ENCODE peak calls at places on chromosome 21, in five cellular contexts. P is GM12864, R is endothelial cell of umbilical vein, Z is dorsolateral prefrontal cortex, C is IMR-90. T is an unnamed sample.

GRCh38 chr21:29181799-29182470 is 51.5 kb downstream of the MAP3K7CL start:
- DNase-seq in P (no peak), R (peak), Z (no peak), C (peak), T (no peak)

GRCh38 chr21:15222711-15223110 is 157.9 kb upstream of the NRIP1 start:
- DNase-seq in P (no peak), R (no peak), Z (no peak), C (no peak), T (no peak)

GRCh38 chr21:28540514-28540913 is 452.2 kb downstream of the LTN1 start:
- DNase-seq in P (no peak), R (peak), Z (no peak), C (peak), T (no peak)

GRCh38 chr21:34530264-34530663 is 18.3 kb upstream of the KCNE1 start:
- DNase-seq in P (no peak), R (no peak), Z (no peak), C (peak), T (no peak)

GRCh38 chr21:35227774-35228173 is 178.7 kb upstream of the RUNX1 start:
- DNase-seq in P (peak), R (no peak), Z (no peak), C (no peak), T (no peak)

GRCh38 chr21:34579411-34579810 is 35.5 kb downstream of the RCAN1 start:
- DNase-seq in P (peak), R (no peak), Z (no peak), C (peak), T (no peak)

GRCh38 chr21:35643176-35643575 is 417.1 kb downstream of the SETD4 start:
- DNase-seq in P (no peak), R (peak), Z (no peak), C (peak), T (peak)

GRCh38 chr21:33839167-33839716 is 76.4 kb downstream of the ATP5PO start:
- DNase-seq in P (no peak), R (no peak), Z (no peak), C (no peak), T (no peak)

GRCh38 chr21:15031790-15032357 is 32.9 kb downstream of the NRIP1 start:
- DNase-seq in P (no peak), R (no peak), Z (no peak), C (peak), T (no peak)

GRCh38 chr21:28543975-28544374 is 448.7 kb downstream of the LTN1 start:
- DNase-seq in P (no peak), R (no peak), Z (no peak), C (no peak), T (no peak)

GRCh38 chr21:26846036-26846931 is 1.1 kb upstream of the ADAMTS1 start:
- DNase-seq in P (no peak), R (peak), Z (peak), C (peak), T (no peak)
- TF ChIP-seq CTCF in P (no peak), R (peak), Z (no peak), C (peak), T (peak)

DNA sequence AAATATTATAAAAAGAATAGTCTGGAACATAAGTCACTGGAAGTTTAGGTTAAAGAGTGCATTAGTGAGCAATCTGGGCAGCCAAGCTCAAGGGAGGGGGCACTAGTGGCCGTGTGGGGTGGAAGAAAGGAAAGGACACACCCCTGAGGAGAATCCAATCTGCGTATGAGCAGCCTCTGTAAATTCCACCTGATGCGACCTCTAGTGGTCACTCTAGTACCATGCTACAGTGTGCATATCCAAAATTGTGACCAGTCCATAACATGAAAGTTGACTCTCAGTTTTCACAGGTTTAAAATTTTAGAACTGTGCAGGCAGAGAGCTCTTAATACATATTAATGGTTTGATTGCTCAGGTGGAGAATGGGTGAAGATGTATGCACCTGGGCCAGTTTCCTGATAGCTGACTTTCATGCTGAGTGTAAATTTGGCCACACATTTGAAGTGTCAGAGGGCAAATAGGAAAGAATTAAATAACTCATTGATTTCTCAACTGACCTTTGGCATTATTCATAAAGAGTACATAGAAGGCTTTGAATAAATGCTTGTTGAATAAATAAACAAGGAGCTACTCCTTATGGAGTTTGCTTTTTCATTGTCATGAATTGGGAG is 105.9 kb upstream of the C21orf91 start:
- DNase-seq in P (peak), R (peak), Z (no peak), C (peak), T (no peak)
- TF ChIP-seq CTCF in P (peak), R (peak), Z (peak), C (peak), T (peak)

GRCh38 chr21:42289926-42290325 is 25.3 kb downstream of the TFF3 start:
- DNase-seq in P (no peak), R (no peak), Z (no peak), C (no peak), T (no peak)
- TF ChIP-seq CTCF in P (no peak), R (no peak), Z (no peak), C (no peak), T (no peak)

GRCh38 chr21:16454371-16454770 is 724.6 kb downstream of the USP25 start:
- DNase-seq in P (no peak), R (peak), Z (no peak), C (no peak), T (no peak)
- TF ChIP-seq CTCF in P (no peak), R (no peak), Z (peak), C (no peak), T (no peak)

DNA sequence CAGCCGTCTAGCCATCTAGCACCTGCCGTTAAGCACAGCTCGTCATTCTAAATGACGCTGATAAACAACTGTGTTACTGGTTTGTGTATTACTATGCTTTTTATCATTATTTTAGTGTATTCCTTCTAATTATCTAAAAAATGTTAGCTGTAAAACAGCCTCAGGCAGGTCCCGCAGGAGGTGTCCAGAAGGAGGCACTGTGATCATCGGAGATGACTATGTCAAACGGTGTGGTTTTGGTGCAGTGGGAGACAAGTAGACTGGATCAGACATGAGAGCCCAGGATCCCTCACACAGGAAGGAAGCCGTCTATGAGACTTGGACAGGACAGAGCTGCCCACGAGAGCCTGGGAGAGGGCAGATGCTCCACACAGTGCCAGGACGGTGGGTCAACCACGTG is 55.3 kb upstream of the COL6A1 start:
- DNase-seq in P (no peak), R (no peak), Z (no peak), C (no peak), T (no peak)
- TF ChIP-seq CTCF in P (no peak), R (no peak), Z (no peak), C (peak), T (no peak)

GRCh38 chr21:21003701-21004100 is 5.5 kb downstream of the NCAM2 start:
- DNase-seq in P (no peak), R (peak), Z (no peak), C (peak), T (no peak)
- TF ChIP-seq CTCF in P (no peak), R (peak), Z (peak), C (peak), T (peak)

DNA sequence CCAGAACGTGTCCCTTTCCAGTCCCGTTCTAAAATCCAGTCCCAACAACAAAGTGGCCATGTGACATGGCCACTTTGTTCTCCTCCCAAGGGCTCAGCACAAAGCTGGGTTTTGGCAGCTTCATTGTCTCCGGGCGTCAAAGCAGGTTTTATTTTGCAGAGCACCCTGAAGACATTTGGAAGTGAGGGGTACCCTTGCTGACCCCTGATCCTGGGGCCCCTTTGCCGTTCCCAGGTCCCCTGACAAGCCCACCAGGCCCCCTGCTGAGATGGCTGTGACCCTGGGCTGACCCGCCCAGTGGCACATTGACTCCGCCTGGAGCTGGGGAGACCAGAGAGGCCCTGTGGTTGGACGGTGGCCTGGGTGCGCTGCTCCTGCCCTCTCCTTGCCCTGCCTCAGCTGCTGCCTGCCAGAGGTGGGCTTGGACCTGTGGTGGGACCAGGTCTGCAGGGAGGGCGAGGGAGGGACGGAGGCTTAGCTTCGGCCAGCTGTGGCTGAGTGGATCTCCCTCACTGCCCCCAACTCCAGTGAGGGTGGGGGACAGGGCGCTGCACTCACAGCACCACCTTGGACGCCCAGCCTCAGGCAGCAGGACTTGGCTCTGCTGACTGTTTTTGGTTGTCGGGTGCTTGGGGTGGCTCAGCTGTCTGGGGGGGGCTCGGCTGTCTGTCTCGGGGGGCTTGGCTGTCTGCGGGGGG is 4.3 kb downstream of the PFKL start:
- DNase-seq in P (no peak), R (no peak), Z (peak), C (no peak), T (no peak)
- TF ChIP-seq CTCF in P (no peak), R (no peak), Z (no peak), C (no peak), T (no peak)

GRCh38 chr21:32207096-32207716 is 71.6 kb downstream of the MIS18A start:
- DNase-seq in P (no peak), R (no peak), Z (no peak), C (no peak), T (no peak)

GRCh38 chr21:32214654-32215305 is 64.1 kb downstream of the MIS18A start:
- DNase-seq in P (no peak), R (no peak), Z (no peak), C (no peak), T (no peak)

GRCh38 chr21:32212116-32212515 is 66.7 kb downstream of the MIS18A start:
- DNase-seq in P (no peak), R (no peak), Z (no peak), C (no peak), T (no peak)

GRCh38 chr21:32206631-32207030 is 72.2 kb downstream of the MIS18A start:
- DNase-seq in P (no peak), R (peak), Z (no peak), C (no peak), T (no peak)

GRCh38 chr21:32209580-32209979 is 69.3 kb downstream of the MIS18A start:
- DNase-seq in P (no peak), R (no peak), Z (no peak), C (no peak), T (no peak)
- TF ChIP-seq CTCF in P (no peak), R (no peak), Z (no peak), C (no peak), T (no peak)